ENCODE peak calls at places on chromosomes 11 and 22, in seven cellular contexts. X is IMR-90, J is fibroblast of the aortic adventitia, G is natural killer cell, V is neural progenitor cell, W is H9, M is lower leg skin. O is an unnamed sample.

GRCh38 chr11:63839508-63840355 is 822 bp downstream of the MARK2 start:
- DNase-seq in W (no peak), J (no peak), X (no peak), M (no peak), G (peak), V (peak), O (no peak)

GRCh38 chr11:73194593-73194992 is 23.5 kb upstream of the P2RY2 start:
- DNase-seq in V (no peak), M (peak), W (no peak), G (no peak), J (no peak), X (no peak), O (no peak)

GRCh38 chr22:38259370-38259769 is 13.4 kb downstream of the TMEM184B start:
- DNase-seq in V (no peak), J (no peak), X (no peak), G (no peak), M (no peak), W (no peak), O (no peak)

GRCh38 chr11:67272327-67273259 is 6.3 kb downstream of the GRK2 start:
- DNase-seq in G (no peak), X (no peak), V (no peak), W (no peak), J (no peak), M (no peak), O (no peak)

GRCh38 chr11:35214792-35215193 is 75.8 kb downstream of the CD44 start:
- DNase-seq in X (peak), G (no peak), J (peak), W (peak), V (peak), M (no peak), O (no peak)

GRCh38 chr11:34161812-34162506 is 56.5 kb downstream of the NAT10 start:
- DNase-seq in X (peak), G (no peak), W (no peak), M (peak), J (no peak), V (no peak), O (no peak)

GRCh38 chr22:50532353-50532700 is 2.5 kb upstream of the TYMP start:
- DNase-seq in W (no peak), G (no peak), X (no peak), M (no peak), V (peak), J (no peak), O (no peak)

GRCh38 chr22:40348025-40348658 is 1.8 kb downstream of the ADSL start:
- DNase-seq in J (peak), M (no peak), X (peak), V (peak), G (peak), W (no peak), O (no peak)

GRCh38 chr11:95503047-95503446 is 272.0 kb upstream of the SESN3 start:
- DNase-seq in V (no peak), J (peak), X (peak), M (no peak), W (no peak), G (no peak), O (no peak)

GRCh38 chr11:1569251-1569780 is 2.8 kb downstream of the DUSP8 start:
- DNase-seq in W (no peak), J (no peak), X (no peak), M (no peak), V (no peak), G (no peak), O (no peak)

GRCh38 chr22:31344369-31345330 is 1.5 kb downstream of the PATZ1 start:
- DNase-seq in V (peak), J (peak), X (peak), W (peak), M (peak), G (no peak), O (no peak)

GRCh38 chr22:47042861-47043496 is 280.5 kb downstream of the TBC1D22A start:
- DNase-seq in W (no peak), G (no peak), J (no peak), V (no peak), M (no peak), X (no peak), O (no peak)

GRCh38 chr22:42645341-42645937 is 3.8 kb downstream of the CYB5R3 start:
- DNase-seq in J (no peak), W (peak), X (no peak), M (no peak), V (no peak), G (no peak), O (no peak)

GRCh38 chr11:95142431-95142830 is 52.8 kb downstream of the ENDOD1 start:
- DNase-seq in G (no peak), M (no peak), X (no peak), V (no peak), W (no peak), J (peak), O (no peak)

GRCh38 chr11:73402834-73403185 is 26.6 kb downstream of the RELT start:
- DNase-seq in J (no peak), W (no peak), M (no peak), X (no peak), G (no peak), V (no peak), O (no peak)

GRCh38 chr11:122137081-122137793 is 21.2 kb upstream of the BLID start:
- DNase-seq in V (no peak), M (no peak), W (no peak), J (peak), G (no peak), X (peak), O (no peak)

GRCh38 chr11:47586043-47586442 is 435 bp upstream of the FAM180B start:
- DNase-seq in G (no peak), V (no peak), M (no peak), W (no peak), J (peak), X (no peak), O (no peak)

GRCh38 chr11:19595840-19596751 is 116.5 kb upstream of the NAV2 start:
- DNase-seq in J (peak), W (no peak), X (peak), G (no peak), V (no peak), M (peak), O (no peak)

GRCh38 chr11:86068138-86068861 is 584 bp downstream of the PICALM start:
- DNase-seq in M (peak), V (peak), X (no peak), J (peak), W (peak), G (peak), O (no peak)

GRCh38 chr11:120272303-120272702 is 32.4 kb downstream of the POU2F3 start:
- DNase-seq in X (peak), M (no peak), G (no peak), V (no peak), W (no peak), J (peak), O (no peak)

GRCh38 chr11:11973361-11973800 is 35.0 kb downstream of the DKK3 start:
- DNase-seq in W (peak), V (no peak), M (peak), X (peak), G (no peak), J (peak), O (no peak)

GRCh38 chr11:77747381-77747969 is 73.0 kb downstream of the RSF1 start:
- DNase-seq in V (no peak), G (no peak), J (peak), X (peak), W (no peak), M (no peak), O (no peak)

GRCh38 chr22:37163618-37164534 is 14.2 kb upstream of the IL2RB start:
- DNase-seq in W (no peak), V (no peak), M (no peak), G (peak), X (no peak), J (no peak), O (no peak)

GRCh38 chr11:127993788-127994187 is 593.6 kb downstream of the ETS1 start:
- DNase-seq in M (no peak), G (no peak), W (peak), V (peak), X (no peak), J (no peak), O (no peak)
- TF ChIP-seq CTCF in M (no peak), G (no peak), W (peak), V (peak), X (no peak), J (no peak), O (peak)

GRCh38 chr11:117144477-117145392 is 648 bp downstream of the PAFAH1B2 start:
- DNase-seq in X (peak), G (peak), J (peak), V (peak), M (peak), W (no peak), O (peak)

GRCh38 chr11:117146521-117146920 is 2.4 kb downstream of the PAFAH1B2 start:
- DNase-seq in M (no peak), V (no peak), W (no peak), G (no peak), J (peak), X (peak), O (no peak)

GRCh38 chr11:117143390-117143789 is 697 bp upstream of the PAFAH1B2 start:
- DNase-seq in V (peak), X (peak), J (peak), G (no peak), W (no peak), M (no peak), O (no peak)

GRCh38 chr11:117143871-117144476 is at the start of gene PAFAH1B2:
- DNase-seq in M (peak), V (peak), X (peak), W (peak), J (peak), G (peak), O (peak)

GRCh38 chr11:117145393-117145761 is 1.3 kb downstream of the PAFAH1B2 start:
- DNase-seq in X (peak), W (no peak), M (no peak), G (no peak), J (peak), V (peak), O (no peak)
- TF ChIP-seq CTCF in X (peak), W (no peak), M (no peak), G (no peak), J (peak), V (peak), O (peak)

GRCh38 chr11:72015511-72016061 is 16.9 kb downstream of the IL18BP start:
- DNase-seq in W (peak), X (peak), J (no peak), G (no peak), M (peak), V (peak), O (no peak)
- TF ChIP-seq CTCF in W (peak), X (peak), J (peak), G (no peak), M (no peak), V (peak), O (peak)

DNA sequence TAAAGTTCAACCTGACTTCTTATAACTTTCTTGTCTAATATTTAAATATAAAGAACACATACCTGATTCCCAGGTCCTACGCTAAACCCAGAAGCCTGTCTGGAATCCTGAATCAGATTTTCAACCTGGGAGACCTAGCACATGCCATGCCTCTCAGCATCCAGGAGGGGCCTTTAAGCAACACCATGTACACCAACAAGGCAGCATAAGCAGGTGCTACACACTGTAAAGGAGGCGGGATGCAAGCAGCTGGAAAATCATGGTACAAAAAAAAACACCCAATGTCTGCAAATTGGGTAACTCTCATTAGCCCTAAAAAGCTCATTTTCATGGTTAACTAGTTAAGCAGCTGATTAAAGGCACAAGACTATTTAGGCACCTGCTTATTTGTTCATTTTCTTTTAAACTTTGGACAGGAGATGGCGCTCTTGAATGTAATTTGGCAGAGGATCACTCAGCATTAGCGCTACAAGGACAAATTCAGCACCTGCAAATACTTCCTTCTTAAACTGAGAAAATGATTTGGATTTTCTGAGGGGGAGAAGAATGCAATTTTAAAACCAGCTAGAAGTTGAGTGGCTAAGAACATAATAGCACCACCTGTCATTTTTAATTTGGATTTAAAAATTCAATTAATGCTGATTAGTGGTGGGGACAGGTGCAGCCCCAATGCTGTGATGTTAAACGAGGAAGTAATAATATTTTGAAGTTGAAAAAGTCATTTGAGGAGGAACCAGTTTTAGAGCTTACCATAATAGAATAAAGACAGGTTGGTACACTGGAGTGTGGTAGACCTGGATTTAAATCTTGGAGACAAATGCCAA is 104.0 kb downstream of the FAR1 start:
- DNase-seq in M (no peak), X (peak), G (no peak), W (no peak), J (peak), V (peak), O (no peak)
- TF ChIP-seq CTCF in M (no peak), X (peak), G (peak), W (peak), J (peak), V (peak), O (peak)

DNA sequence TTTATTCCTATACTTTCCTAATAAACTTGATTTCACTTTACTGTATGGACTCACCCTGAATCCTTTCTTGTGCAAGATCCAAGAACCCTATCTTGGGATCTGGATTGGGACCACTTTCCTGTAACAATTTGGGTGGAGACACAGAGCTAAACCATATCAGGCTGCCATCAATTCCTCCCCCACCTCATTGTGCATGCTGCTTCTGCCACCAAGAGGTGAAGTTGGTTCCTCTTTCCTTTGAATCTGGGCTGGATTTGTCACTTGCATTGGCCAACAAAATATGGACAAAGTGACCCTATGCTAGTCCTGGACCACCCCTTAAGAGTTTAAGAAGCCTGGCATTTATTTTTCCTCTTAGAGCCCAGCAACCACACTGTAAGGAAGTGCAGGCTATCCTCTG is 39.4 kb upstream of the CEP295 start:
- DNase-seq in G (no peak), M (no peak), W (no peak), J (no peak), V (no peak), X (no peak), O (no peak)
- TF ChIP-seq CTCF in G (no peak), M (no peak), W (no peak), J (no peak), V (peak), X (peak), O (no peak)

GRCh38 chr22:24590596-24591173 is 2.2 kb downstream of the LRRC75B start:
- DNase-seq in M (no peak), J (no peak), G (no peak), W (no peak), V (no peak), X (no peak), O (no peak)
- TF ChIP-seq CTCF in M (no peak), J (no peak), G (no peak), W (no peak), V (no peak), X (no peak), O (no peak)

GRCh38 chr11:9758676-9759518 is 95.0 kb downstream of the SWAP70 start:
- DNase-seq in M (peak), V (peak), W (peak), G (peak), J (peak), X (peak), O (peak)

GRCh38 chr11:9756878-9757277 is 93.0 kb downstream of the SWAP70 start:
- DNase-seq in M (no peak), V (no peak), G (no peak), W (no peak), J (no peak), X (no peak), O (no peak)

GRCh38 chr11:9756461-9756860 is 92.6 kb downstream of the SWAP70 start:
- DNase-seq in G (no peak), M (no peak), V (no peak), J (no peak), X (no peak), W (no peak), O (no peak)

GRCh38 chr11:9759519-9760179 is 95.8 kb downstream of the SWAP70 start:
- DNase-seq in V (no peak), X (peak), M (peak), W (no peak), G (peak), J (peak), O (no peak)

GRCh38 chr11:9757809-9758675 is 94.2 kb downstream of the SWAP70 start:
- DNase-seq in X (peak), V (peak), W (peak), J (peak), G (peak), M (peak), O (peak)
- TF ChIP-seq CTCF in X (peak), V (peak), W (peak), J (peak), G (peak), M (no peak), O (peak)